ENCODE peak calls at places on chromosomes 1 and 21, in ten cellular contexts. M is heart left ventricle, L is H54, W is IMR-90, G is suprapubic skin, B is NB4, K is endothelial cell of umbilical vein, X is body of pancreas, H is A549, U is HCT116. V is an unnamed sample.

GRCh38 chr1:26910343-26911160 is 3.2 kb downstream of the NR0B2 start:
- DNase-seq in M (no peak), L (no peak), W (no peak), G (no peak), B (no peak), K (no peak), X (no peak), H (no peak), U (no peak), V (no peak)

GRCh38 chr1:44632511-44633072 is 41.7 kb downstream of the TMEM53 start:
- DNase-seq in M (no peak), L (no peak), W (peak), G (no peak), B (peak), K (no peak), X (no peak), H (no peak), U (no peak), V (peak)

GRCh38 chr1:44799770-44800584 is at the start of gene PLK3:
- DNase-seq in M (peak), L (peak), W (peak), G (peak), B (peak), K (peak), X (peak), H (peak), U (peak), V (peak)

GRCh38 chr1:246527402-246528088 is 20.5 kb upstream of the SMYD3 start:
- DNase-seq in M (no peak), L (no peak), W (no peak), G (no peak), B (peak), K (no peak), X (no peak), H (no peak), U (no peak), V (no peak)

GRCh38 chr1:69569983-69570755 is 2.4 kb downstream of the LRRC7 start:
- DNase-seq in M (no peak), L (no peak), W (no peak), G (no peak), B (no peak), K (peak), X (no peak), H (no peak), U (no peak), V (no peak)

GRCh38 chr21:36959020-36959835 is 7.2 kb downstream of the HLCS start:
- DNase-seq in M (no peak), L (no peak), W (no peak), G (no peak), B (no peak), K (no peak), X (no peak), H (peak), U (no peak), V (no peak)

GRCh38 chr21:31235671-31236450 is 108.2 kb downstream of the TIAM1 start:
- DNase-seq in M (no peak), L (no peak), W (no peak), G (no peak), B (no peak), K (no peak), X (no peak), H (no peak), U (no peak), V (no peak)

GRCh38 chr1:38615680-38616079 is 243.9 kb downstream of the RRAGC start:
- DNase-seq in M (no peak), L (no peak), W (no peak), G (no peak), B (no peak), K (no peak), X (no peak), H (no peak), U (no peak), V (no peak)

GRCh38 chr1:62209931-62210595 is 15.4 kb downstream of the L1TD1 start:
- DNase-seq in M (no peak), L (no peak), W (no peak), G (no peak), B (no peak), K (no peak), X (no peak), H (peak), U (no peak), V (no peak)

GRCh38 chr1:101008229-101008628 is 17.4 kb downstream of the DPH5 start:
- DNase-seq in M (no peak), L (no peak), W (peak), G (no peak), B (no peak), K (no peak), X (no peak), H (no peak), U (no peak), V (no peak)

GRCh38 chr1:1216770-1217620 is 3.0 kb upstream of the TNFRSF4 start:
- DNase-seq in M (no peak), L (no peak), W (no peak), G (no peak), B (no peak), K (no peak), X (no peak), H (no peak), U (no peak), V (no peak)

GRCh38 chr1:205438213-205439158 is 16.6 kb upstream of the LEMD1 start:
- DNase-seq in M (peak), L (peak), W (peak), G (no peak), B (peak), K (peak), X (peak), H (peak), U (peak), V (peak)

GRCh38 chr1:1325288-1326074 is 879 bp downstream of the CPTP start:
- DNase-seq in M (peak), L (no peak), W (no peak), G (no peak), B (no peak), K (peak), X (peak), H (no peak), U (no peak), V (no peak)

GRCh38 chr1:87598429-87598828 is 269.7 kb downstream of the LMO4 start:
- DNase-seq in M (no peak), L (no peak), W (no peak), G (no peak), B (peak), K (no peak), X (peak), H (peak), U (peak), V (peak)

GRCh38 chr1:67646145-67647035 is 38.6 kb upstream of the GADD45A start:
- DNase-seq in M (peak), L (no peak), W (peak), G (no peak), B (peak), K (peak), X (peak), H (no peak), U (no peak), V (peak)

GRCh38 chr1:82818596-82818995 is 1017.9 kb downstream of the ADGRL2 start:
- DNase-seq in M (no peak), L (no peak), W (no peak), G (no peak), B (no peak), K (no peak), X (no peak), H (no peak), U (no peak), V (no peak)

GRCh38 chr1:71565831-71566230 is 485.0 kb upstream of the ZRANB2 start:
- DNase-seq in M (no peak), L (no peak), W (no peak), G (no peak), B (no peak), K (no peak), X (no peak), H (no peak), U (no peak), V (no peak)

GRCh38 chr1:179128520-179128919 is 46.6 kb downstream of the TOR3A start:
- DNase-seq in M (no peak), L (no peak), W (no peak), G (no peak), B (no peak), K (no peak), X (peak), H (no peak), U (no peak), V (no peak)

GRCh38 chr1:202976633-202977032 is 9.6 kb upstream of the CYB5R1 start:
- DNase-seq in M (no peak), L (no peak), W (no peak), G (no peak), B (peak), K (no peak), X (no peak), H (no peak), U (no peak), V (no peak)

GRCh38 chr1:41417746-41418145 is 56.5 kb downstream of the FOXO6 start:
- DNase-seq in M (no peak), L (no peak), W (no peak), G (no peak), B (no peak), K (no peak), X (no peak), H (no peak), U (no peak), V (no peak)

GRCh38 chr1:178031856-178032320 is 62.0 kb upstream of the RASAL2 start:
- DNase-seq in M (peak), L (peak), W (peak), G (peak), B (peak), K (peak), X (peak), H (peak), U (peak), V (peak)

GRCh38 chr1:236663934-236664333 is 22.4 kb upstream of the ACTN2 start:
- DNase-seq in M (no peak), L (no peak), W (peak), G (no peak), B (no peak), K (no peak), X (no peak), H (no peak), U (no peak), V (no peak)

GRCh38 chr1:22321917-22322316 is 129.7 kb upstream of the ZBTB40 start:
- DNase-seq in M (no peak), L (no peak), W (no peak), G (no peak), B (no peak), K (no peak), X (no peak), H (no peak), U (no peak), V (no peak)

GRCh38 chr1:21814981-21815583 is 3.0 kb downstream of the LDLRAD2 start:
- DNase-seq in M (no peak), L (no peak), W (no peak), G (no peak), B (no peak), K (no peak), X (no peak), H (no peak), U (no peak), V (no peak)

GRCh38 chr1:90393025-90393424 is 324.1 kb downstream of the BARHL2 start:
- DNase-seq in M (no peak), L (no peak), W (peak), G (no peak), B (no peak), K (no peak), X (no peak), H (no peak), U (no peak), V (no peak)

GRCh38 chr21:26846036-26846931 is 1.1 kb upstream of the ADAMTS1 start:
- DNase-seq in M (peak), L (peak), W (peak), G (peak), B (no peak), K (peak), X (peak), H (peak), U (no peak), V (no peak)

GRCh38 chr1:53685272-53686051 is 53.5 kb downstream of the GLIS1 start:
- DNase-seq in M (no peak), L (peak), W (peak), G (no peak), B (no peak), K (peak), X (no peak), H (no peak), U (no peak), V (no peak)

GRCh38 chr1:56527548-56528302 is 51.6 kb downstream of the PLPP3 start:
- DNase-seq in M (no peak), L (no peak), W (no peak), G (no peak), B (no peak), K (peak), X (peak), H (no peak), U (no peak), V (no peak)

GRCh38 chr1:171213559-171214454 is 28.7 kb downstream of the FMO2 start:
- DNase-seq in M (no peak), L (no peak), W (no peak), G (no peak), B (no peak), K (no peak), X (no peak), H (no peak), U (no peak), V (no peak)

GRCh38 chr1:185156854-185157598 is at the start of the genes SWT1 and TRMT1L:
- DNase-seq in M (peak), L (peak), W (peak), G (peak), B (peak), K (peak), X (peak), H (peak), U (peak), V (peak)
- TF ChIP-seq POLR2A in M (peak), L (peak), W (peak), G (peak), B (peak), K (peak), X (peak), H (peak), U (peak), V (peak)

GRCh38 chr1:112672009-112672408 is 2.5 kb upstream of the MOV10 start:
- DNase-seq in M (no peak), L (no peak), W (no peak), G (no peak), B (no peak), K (no peak), X (no peak), H (no peak), U (no peak), V (no peak)

GRCh38 chr1:112674440-112674985 is at the start of gene MOV10:
- DNase-seq in M (peak), L (peak), W (peak), G (peak), B (peak), K (peak), X (peak), H (peak), U (peak), V (peak)

GRCh38 chr1:112674986-112675727 is 698 bp downstream of the MOV10 start:
- DNase-seq in M (peak), L (no peak), W (peak), G (no peak), B (peak), K (peak), X (peak), H (no peak), U (no peak), V (peak)

GRCh38 chr1:112672842-112673241 is 1.6 kb upstream of the MOV10 start:
- DNase-seq in M (no peak), L (no peak), W (no peak), G (no peak), B (no peak), K (no peak), X (no peak), H (no peak), U (no peak), V (no peak)

DNA sequence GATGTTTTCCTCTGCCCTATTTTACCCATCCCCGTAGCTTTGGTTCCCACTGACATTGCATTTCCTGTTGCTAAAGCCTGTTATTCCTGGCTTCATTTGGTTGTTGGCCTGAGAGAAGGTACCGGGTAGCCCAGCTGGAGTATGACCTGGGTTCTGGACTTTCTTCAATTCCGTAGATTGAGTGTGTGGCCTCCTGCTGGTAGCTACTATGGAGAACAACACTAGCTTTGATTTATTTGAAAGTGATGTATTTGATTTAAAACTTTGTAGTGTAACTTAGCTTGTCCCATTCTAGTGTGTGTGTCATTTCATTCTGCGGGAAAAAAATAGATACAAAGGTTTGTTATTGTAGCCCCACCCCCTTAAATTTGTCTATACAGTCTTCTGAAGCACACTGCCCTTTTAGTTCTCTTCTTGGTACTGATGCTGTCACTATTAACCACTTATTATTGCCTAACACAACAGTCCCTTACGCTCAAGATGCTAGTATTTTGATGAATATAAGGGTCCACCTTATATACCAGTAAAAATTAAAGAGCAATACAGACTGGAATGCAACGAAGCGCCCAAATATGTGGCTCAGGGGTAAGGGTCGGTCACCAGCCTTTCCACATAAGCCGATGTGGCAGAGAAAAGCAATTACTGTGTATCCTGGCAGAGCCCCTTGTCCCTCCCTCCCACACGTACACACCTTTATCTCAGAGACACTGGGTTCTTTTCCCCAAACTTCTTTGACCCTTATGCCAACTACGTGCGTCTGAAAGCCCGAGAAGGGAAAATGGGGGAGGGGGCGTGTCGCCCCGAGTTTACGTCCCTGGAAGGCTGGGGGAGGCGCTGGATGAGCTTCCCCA is 645 bp upstream of the MOV10 start:
- DNase-seq in M (no peak), L (no peak), W (peak), G (no peak), B (peak), K (peak), X (peak), H (peak), U (peak), V (peak)
- TF ChIP-seq POLR2A in M (no peak), L (no peak), W (no peak), G (no peak), B (no peak), K (no peak), X (no peak), H (no peak), U (no peak), V (no peak)

GRCh38 chr1:161117681-161118581 is at the start of the genes NIT1 and PFDN2:
- DNase-seq in M (peak), L (peak), W (peak), G (peak), B (peak), K (peak), X (peak), H (peak), U (peak), V (peak)
- TF ChIP-seq POLR2A in M (peak), L (peak), W (peak), G (peak), B (peak), K (peak), X (peak), H (peak), U (peak), V (peak)

GRCh38 chr21:44803651-44804050 is 2.0 kb upstream of the UBE2G2 start:
- DNase-seq in M (no peak), L (no peak), W (no peak), G (no peak), B (no peak), K (no peak), X (no peak), H (no peak), U (no peak), V (peak)

GRCh38 chr21:44800103-44800502 is 1.5 kb downstream of the UBE2G2 start:
- DNase-seq in M (no peak), L (no peak), W (peak), G (no peak), B (peak), K (peak), X (peak), H (peak), U (no peak), V (peak)

GRCh38 chr21:44802396-44803153 is 955 bp upstream of the UBE2G2 start:
- DNase-seq in M (no peak), L (peak), W (no peak), G (no peak), B (peak), K (no peak), X (no peak), H (no peak), U (no peak), V (no peak)

GRCh38 chr21:44800971-44801467 is 601 bp downstream of the UBE2G2 start:
- DNase-seq in M (no peak), L (peak), W (peak), G (no peak), B (peak), K (peak), X (no peak), H (peak), U (peak), V (peak)

GRCh38 chr21:44801468-44802395 is at the start of gene UBE2G2:
- DNase-seq in M (peak), L (peak), W (peak), G (peak), B (peak), K (peak), X (peak), H (peak), U (peak), V (peak)
- TF ChIP-seq POLR2A in M (no peak), L (peak), W (peak), G (no peak), B (peak), K (peak), X (peak), H (no peak), U (peak), V (peak)

DNA sequence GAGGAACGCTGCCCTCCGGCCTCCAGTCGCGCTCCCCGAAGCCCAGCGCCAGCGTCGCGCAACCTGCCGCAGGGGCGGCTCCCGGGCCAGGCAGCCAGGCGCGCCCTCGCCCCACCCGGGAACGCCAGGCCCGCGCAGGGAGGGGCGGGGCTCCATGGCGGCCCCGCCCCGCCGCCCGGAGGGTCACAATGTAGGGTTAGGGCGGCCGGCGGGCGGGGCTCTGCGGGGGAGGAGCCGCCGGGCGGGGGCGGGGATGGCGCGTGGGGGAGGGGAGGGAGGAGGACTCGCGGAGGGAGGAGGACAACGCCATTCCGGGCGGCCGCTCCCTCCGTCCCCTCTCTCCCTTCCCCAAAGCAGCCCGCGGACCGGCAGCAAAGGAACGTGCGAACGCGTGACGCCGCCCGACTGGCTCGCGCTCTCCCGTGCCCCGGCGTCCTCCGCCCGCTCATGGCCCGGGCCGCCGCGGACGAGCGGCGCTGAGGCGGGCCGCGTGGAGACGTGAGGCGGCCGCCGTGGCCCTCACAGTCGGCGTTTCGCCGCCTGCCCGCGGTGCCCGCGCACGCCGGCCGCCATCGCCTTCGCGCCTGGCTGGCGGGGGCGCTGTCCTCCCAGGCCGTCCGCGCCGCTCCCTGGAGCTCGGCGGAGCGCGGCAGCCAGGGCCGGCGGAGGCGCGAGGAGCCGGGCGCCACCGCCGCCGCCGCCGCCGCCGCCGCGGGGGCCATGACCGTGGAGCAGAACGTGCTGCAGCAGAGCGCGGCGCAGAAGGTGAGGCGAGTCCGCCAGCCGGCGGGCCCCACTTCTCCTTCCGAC is at the start of gene USP25:
- DNase-seq in M (peak), L (peak), W (peak), G (peak), B (peak), K (peak), X (peak), H (peak), U (peak), V (peak)
- TF ChIP-seq POLR2A in M (no peak), L (peak), W (peak), G (peak), B (peak), K (peak), X (peak), H (peak), U (peak), V (peak)

DNA sequence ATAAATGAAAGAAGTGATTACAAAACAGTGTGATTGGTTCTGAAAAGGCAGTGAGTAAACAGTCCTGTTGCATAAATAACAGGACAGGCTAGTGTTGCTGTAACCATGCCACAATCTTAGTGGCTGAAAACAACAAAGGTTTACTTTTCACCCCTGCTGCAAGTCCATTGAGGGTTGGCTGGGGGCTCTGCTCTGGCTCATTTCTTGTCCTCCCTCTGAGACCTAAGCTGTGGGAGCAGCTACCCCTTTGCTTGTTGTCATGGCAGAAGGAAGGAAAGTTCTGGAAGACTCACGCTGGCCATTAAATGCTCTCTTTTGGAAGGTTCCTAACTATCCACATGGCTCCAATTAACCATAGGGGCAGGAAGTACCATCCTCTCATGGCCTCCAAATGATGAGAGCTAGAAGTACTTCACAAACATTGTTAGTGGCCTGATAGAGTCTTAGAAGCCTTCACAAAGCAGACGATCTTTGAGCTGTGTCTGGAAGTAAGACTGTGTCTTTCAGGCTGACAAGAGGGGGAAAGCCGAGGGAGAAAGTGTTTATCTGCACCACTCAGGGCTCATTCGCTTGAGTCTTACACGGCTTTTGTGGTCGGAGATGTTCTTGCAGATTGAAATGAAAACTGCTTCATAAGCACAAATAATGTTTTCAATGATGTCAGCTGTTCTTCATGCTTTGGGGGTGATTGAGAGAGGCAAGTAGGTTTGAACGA is 11.9 kb downstream of the RCSD1 start:
- DNase-seq in M (no peak), L (no peak), W (no peak), G (no peak), B (no peak), K (no peak), X (no peak), H (no peak), U (no peak), V (peak)
- TF ChIP-seq POLR2A in M (no peak), L (no peak), W (no peak), G (no peak), B (no peak), K (no peak), X (no peak), H (no peak), U (no peak), V (no peak)

V was measured in erythroblast.